ENCODE peak calls at places on chromosomes 13 and 19, in ten cellular contexts. W, J, Q, R, B, A, Z, U, F and O are unnamed samples.

GRCh38 chr13:89066868-89067466 is 1395.8 kb downstream of the SLITRK5 start:
- DNase-seq in W (peak), J (peak), Q (peak), R (peak), B (peak), A (peak), Z (peak), U (no peak), F (peak), O (peak)

GRCh38 chr13:54092686-54093085 is 1064.1 kb downstream of the OLFM4 start:
- DNase-seq in W (no peak), J (no peak), Q (no peak), R (no peak), B (no peak), A (no peak), Z (no peak), U (no peak), F (no peak), O (no peak)

GRCh38 chr13:75760182-75760981 is 124.3 kb downstream of the LMO7 start:
- DNase-seq in W (peak), J (no peak), Q (peak), R (no peak), B (no peak), A (no peak), Z (no peak), U (no peak), F (no peak), O (no peak)

GRCh38 chr19:46847528-46847927 is 3.1 kb downstream of the AP2S1 start:
- DNase-seq in W (no peak), J (no peak), Q (no peak), R (no peak), B (no peak), A (no peak), Z (no peak), U (no peak), F (no peak), O (no peak)

GRCh38 chr13:91725646-91726045 is 327.2 kb downstream of the GPC5 start:
- DNase-seq in W (no peak), J (no peak), Q (no peak), R (no peak), B (no peak), A (no peak), Z (no peak), U (no peak), F (no peak), O (no peak)

GRCh38 chr13:76758738-76759137 is 127.5 kb downstream of the KCTD12 start:
- DNase-seq in W (no peak), J (no peak), Q (no peak), R (no peak), B (no peak), A (no peak), Z (no peak), U (no peak), F (no peak), O (no peak)

GRCh38 chr19:1318678-1319471 is 33.2 kb downstream of the EFNA2 start:
- DNase-seq in W (no peak), J (no peak), Q (no peak), R (peak), B (no peak), A (peak), Z (no peak), U (no peak), F (no peak), O (no peak)

GRCh38 chr13:53200498-53201453 is 172.2 kb downstream of the OLFM4 start:
- DNase-seq in W (no peak), J (no peak), Q (peak), R (peak), B (no peak), A (peak), Z (peak), U (no peak), F (peak), O (no peak)

GRCh38 chr13:113113846-113114271 is 8.3 kb downstream of the F7 start:
- DNase-seq in W (no peak), J (no peak), Q (no peak), R (no peak), B (no peak), A (peak), Z (no peak), U (no peak), F (peak), O (no peak)

GRCh38 chr13:19984430-19985218 is 26.1 kb downstream of the ZMYM2 start:
- DNase-seq in W (peak), J (no peak), Q (no peak), R (peak), B (no peak), A (peak), Z (peak), U (no peak), F (no peak), O (no peak)

GRCh38 chr19:36245210-36246005 is 30.5 kb downstream of the ZNF146 start:
- DNase-seq in W (no peak), J (no peak), Q (no peak), R (peak), B (no peak), A (peak), Z (peak), U (no peak), F (peak), O (no peak)

GRCh38 chr13:96925869-96926628 is 68.2 kb downstream of the OXGR1 start:
- DNase-seq in W (peak), J (no peak), Q (peak), R (no peak), B (no peak), A (no peak), Z (no peak), U (no peak), F (no peak), O (no peak)

GRCh38 chr19:54470991-54471782 is 1.9 kb downstream of the CDC42EP5 start:
- DNase-seq in W (no peak), J (no peak), Q (peak), R (peak), B (no peak), A (peak), Z (no peak), U (no peak), F (peak), O (no peak)

GRCh38 chr19:43305642-43306041 is 36.3 kb upstream of the PSG9 start:
- DNase-seq in W (peak), J (no peak), Q (peak), R (no peak), B (no peak), A (no peak), Z (no peak), U (no peak), F (no peak), O (no peak)

GRCh38 chr19:49403404-49404187 is 15.5 kb downstream of the KASH5 start:
- DNase-seq in W (no peak), J (no peak), Q (no peak), R (peak), B (no peak), A (peak), Z (peak), U (no peak), F (peak), O (peak)
- H3K4me3 ChIP-seq in W (no peak), J (no peak), Q (no peak), R (no peak), B (no peak), A (no peak), Z (no peak), U (no peak), F (peak), O (no peak)

DNA sequence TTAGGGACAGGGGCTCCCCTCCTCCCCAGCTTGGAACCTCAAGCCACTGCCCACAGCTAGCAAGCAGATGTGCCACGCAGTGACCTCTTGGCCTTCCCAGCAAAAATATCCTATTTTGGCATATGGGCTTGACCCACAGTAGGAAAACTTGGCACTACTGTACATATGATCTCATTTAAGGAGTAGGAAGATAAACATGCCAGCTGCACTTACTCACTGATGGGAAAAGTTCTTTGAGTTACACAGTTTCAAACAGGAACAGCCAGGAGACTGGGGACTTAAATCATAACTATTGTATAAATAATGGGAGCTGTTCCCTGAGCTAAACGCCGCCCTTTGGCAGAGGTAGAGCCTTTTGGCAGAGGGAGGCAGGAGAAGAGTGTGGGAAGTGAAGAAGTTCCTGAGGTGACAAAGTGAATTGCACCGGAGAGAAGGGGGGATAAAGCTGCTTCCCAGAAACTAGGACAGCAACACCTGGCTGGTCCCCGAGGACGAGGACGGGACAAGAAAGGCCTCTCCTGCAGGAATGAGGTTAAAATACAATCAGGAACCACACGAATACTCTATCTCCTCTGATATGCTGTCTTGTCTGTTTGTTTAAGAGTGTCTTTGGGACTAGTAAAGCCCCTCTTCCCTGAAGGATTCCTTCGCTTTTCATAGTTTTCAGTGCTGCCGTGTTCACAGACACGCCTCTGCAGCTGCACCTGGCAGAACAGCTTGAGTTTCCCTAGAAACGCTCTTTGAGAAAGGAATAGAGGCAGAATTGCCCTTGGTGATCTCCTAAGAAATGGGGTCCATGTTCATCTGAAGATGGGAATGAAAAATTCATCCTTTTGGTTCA is 5.9 kb downstream of the SACS start:
- DNase-seq in W (peak), J (no peak), Q (no peak), R (no peak), B (no peak), A (no peak), Z (no peak), U (peak), F (no peak), O (peak)
- H3K4me3 ChIP-seq in W (no peak), J (no peak), Q (no peak), R (no peak), B (no peak), A (no peak), Z (no peak), U (peak), F (no peak), O (no peak)

GRCh38 chr13:37869506-37869755 is 141 bp downstream of the TRPC4 start:
- DNase-seq in W (no peak), J (no peak), Q (no peak), R (no peak), B (no peak), A (no peak), Z (peak), U (no peak), F (peak), O (no peak)
- H3K4me3 ChIP-seq in W (no peak), J (no peak), Q (no peak), R (peak), B (no peak), A (peak), Z (peak), U (peak), F (peak), O (peak)

DNA sequence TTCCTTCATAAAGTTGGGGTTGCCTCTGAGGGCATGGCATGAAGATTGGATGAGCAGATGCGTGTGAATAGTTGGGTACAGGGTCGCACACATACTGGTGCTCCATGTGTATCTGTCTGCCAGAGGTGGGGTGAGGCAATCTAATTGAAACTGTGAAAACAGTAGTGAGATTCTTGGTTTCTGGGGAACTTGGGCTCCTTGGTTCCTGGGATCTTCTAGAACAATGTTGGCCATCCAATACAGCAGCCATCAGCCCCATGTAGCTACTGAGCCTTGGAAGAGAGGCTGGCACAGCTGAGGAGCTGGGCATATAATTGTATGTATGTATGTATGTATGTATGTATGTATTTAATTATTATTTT is 616 bp downstream of the FCHO1 start:
- DNase-seq in W (no peak), J (no peak), Q (no peak), R (no peak), B (peak), A (no peak), Z (no peak), U (no peak), F (no peak), O (no peak)
- H3K4me3 ChIP-seq in W (peak), J (peak), Q (no peak), R (no peak), B (peak), A (no peak), Z (no peak), U (peak), F (no peak), O (no peak)

GRCh38 chr19:33416307-33417215 is 43.1 kb downstream of the CEBPG start:
- DNase-seq in W (peak), J (peak), Q (peak), R (peak), B (peak), A (peak), Z (peak), U (no peak), F (peak), O (peak)
- H3K4me3 ChIP-seq in W (no peak), J (peak), Q (no peak), R (peak), B (no peak), A (no peak), Z (no peak), U (peak), F (no peak), O (no peak)

GRCh38 chr13:109315481-109315880 is 470.9 kb downstream of the IRS2 start:
- DNase-seq in W (no peak), J (no peak), Q (no peak), R (no peak), B (no peak), A (no peak), Z (no peak), U (no peak), F (no peak), O (no peak)
- H3K4me3 ChIP-seq in W (no peak), J (no peak), Q (no peak), R (no peak), B (no peak), A (no peak), Z (no peak), U (no peak), F (no peak), O (no peak)

GRCh38 chr13:49404621-49405020 is 39.2 kb downstream of the CAB39L start:
- DNase-seq in W (no peak), J (no peak), Q (no peak), R (no peak), B (no peak), A (no peak), Z (no peak), U (no peak), F (no peak), O (no peak)
- H3K4me3 ChIP-seq in W (no peak), J (no peak), Q (no peak), R (no peak), B (no peak), A (no peak), Z (no peak), U (no peak), F (no peak), O (no peak)